ENCODE peak calls at places on chromosomes 13 and 19, in eight cellular contexts. C is right cardiac atrium; O is tibial nerve; A is CD4-positive, CD25-positive, alpha-beta regulatory T cell; Y is left ventricle myocardium inferior; I is thoracic aorta; L is cardiac muscle cell; W is small intestine. H is an unnamed sample.

GRCh38 chr19:16821081-16821480 is 8.1 kb upstream of the SIN3B start:
- DNase-seq in Y (no peak), L (no peak), C (no peak), I (no peak), O (no peak), W (no peak), A (no peak), H (no peak)

GRCh38 chr13:30409911-30410704 is 12.2 kb upstream of the UBE2L5 start:
- DNase-seq in O (no peak), Y (no peak), A (no peak), W (no peak), L (peak; percentile 84), C (peak; percentile 63), I (no peak), H (no peak)

GRCh38 chr13:98239156-98240076 is 62.3 kb upstream of the RNF113B start:
- DNase-seq in C (no peak), Y (no peak), L (no peak), A (no peak), O (no peak), I (no peak), W (no peak), H (no peak)

GRCh38 chr13:50101590-50101989 is 86.3 kb downstream of the KCNRG start:
- DNase-seq in O (no peak), A (no peak), C (no peak), Y (no peak), W (no peak), L (no peak), I (no peak), H (no peak)

GRCh38 chr13:42022796-42023493 is 25.5 kb upstream of the DGKH start:
- DNase-seq in L (peak; percentile 42), I (no peak), Y (no peak), A (no peak), C (no peak), O (no peak), W (no peak), H (no peak)

GRCh38 chr13:27978301-27978968 is 9.3 kb upstream of the CDX2 start:
- DNase-seq in C (no peak), I (no peak), A (no peak), O (no peak), Y (no peak), W (peak; percentile 91), L (no peak), H (no peak)

GRCh38 chr19:16180611-16181010 is 4.6 kb upstream of the FAM32A start:
- DNase-seq in L (peak; percentile 52), A (no peak), I (no peak), Y (no peak), C (no peak), W (no peak), O (no peak), H (no peak)

GRCh38 chr13:97256343-97256783 is 34.2 kb downstream of the MBNL2 start:
- DNase-seq in L (peak; percentile 95), O (no peak), A (no peak), Y (no peak), I (no peak), W (peak; percentile 78), C (no peak), H (no peak)

GRCh38 chr19:5281588-5281987 is 59.0 kb downstream of the PTPRS start:
- DNase-seq in L (peak; percentile 57), A (no peak), Y (peak; percentile 84), W (no peak), I (no peak), O (peak; percentile 78), C (peak; percentile 95), H (no peak)

GRCh38 chr13:61463027-61463426 is 47.4 kb upstream of the PCDH20 start:
- DNase-seq in O (no peak), A (no peak), I (no peak), W (no peak), Y (no peak), L (no peak), C (no peak), H (no peak)

GRCh38 chr13:96481482-96481881 is 391.6 kb downstream of the HS6ST3 start:
- DNase-seq in C (no peak), L (no peak), O (no peak), A (no peak), W (no peak), I (no peak), Y (no peak), H (no peak)

DNA sequence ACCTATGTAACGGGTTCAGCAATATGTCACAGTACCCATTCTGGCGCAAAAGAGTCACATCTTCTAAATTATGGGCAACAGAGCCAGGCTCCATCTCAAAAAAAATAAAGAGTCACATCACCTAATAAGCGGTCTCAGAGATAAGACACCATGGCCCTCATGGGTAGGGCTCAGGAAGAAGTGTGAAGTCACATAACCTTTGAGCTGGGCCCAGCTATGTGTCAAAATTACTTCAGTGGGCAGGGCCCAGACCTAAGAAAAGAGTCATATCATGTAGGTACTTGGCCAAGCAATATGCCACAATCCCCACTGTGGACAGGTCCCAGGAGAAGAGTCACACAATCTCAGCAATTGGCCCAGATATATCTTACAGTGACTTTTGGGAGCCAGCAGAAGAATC is 11.4 kb upstream of the ZNF91 start:
- DNase-seq in C (no peak), A (no peak), W (peak; percentile 85), I (no peak), L (no peak), O (no peak), Y (no peak), H (no peak)
- H3K4me3 ChIP-seq in C (no peak overlapping the region), A (no peak overlapping the region), W (no peak overlapping the region), I (no peak overlapping the region), L (no peak overlapping the region), O (no peak overlapping the region), Y (no peak overlapping the region), H (no peak overlapping the region)

GRCh38 chr13:23377603-23378002 is 55.9 kb downstream of the SACS start:
- DNase-seq in Y (no peak), C (no peak), I (no peak), A (no peak), W (no peak), O (no peak), L (no peak), H (no peak)

GRCh38 chr13:23367907-23368306 is 65.6 kb downstream of the SACS start:
- DNase-seq in A (no peak), Y (no peak), O (no peak), W (no peak), L (no peak), I (no peak), C (no peak), H (no peak)

GRCh38 chr13:23378009-23378632 is 55.4 kb downstream of the SACS start:
- DNase-seq in W (peak; percentile 25), L (peak; percentile 92), C (no peak), I (peak; percentile 66), O (no peak), Y (no peak), A (peak; percentile 89), H (peak; percentile 53)

GRCh38 chr13:23375007-23375971 is 58.2 kb downstream of the SACS start:
- DNase-seq in O (peak; percentile 97), Y (peak; percentile 98), I (peak; percentile 73), C (peak; percentile 99), W (peak; percentile 89), L (peak; percentile 98), A (peak; percentile 96), H (peak; percentile 96)

DNA sequence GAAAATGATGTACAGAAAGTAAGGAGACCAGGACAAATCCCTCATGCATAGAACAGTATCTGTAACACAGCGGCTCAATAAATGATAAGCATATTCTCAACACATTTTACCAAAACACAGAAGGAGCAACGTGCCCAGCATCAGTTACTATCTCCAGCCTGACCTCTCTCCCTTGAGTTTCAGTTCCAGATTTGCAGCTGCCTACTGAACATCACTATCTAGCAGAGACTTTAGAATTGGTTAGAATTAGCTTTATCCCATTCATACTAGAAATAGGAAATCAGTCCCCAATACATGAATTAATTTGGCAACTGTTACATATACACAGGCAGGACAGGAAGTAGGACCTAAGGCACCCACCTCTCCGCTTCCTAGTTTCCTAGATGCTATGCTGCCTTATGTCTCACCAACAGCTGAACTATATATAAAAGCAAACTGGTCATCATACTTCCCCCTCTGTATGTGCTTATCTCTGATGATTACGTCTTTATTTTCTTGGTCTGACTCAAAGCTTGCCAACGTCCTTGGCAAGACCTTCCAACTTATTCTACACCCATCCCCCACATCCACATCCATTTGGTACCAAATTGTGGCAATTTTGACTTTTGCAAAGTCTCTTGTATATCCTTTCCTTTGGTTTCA is 61.1 kb downstream of the SACS start:
- DNase-seq in W (no peak), A (no peak), I (no peak), Y (no peak), O (no peak), L (peak; percentile 78), C (no peak), H (no peak)
- H3K27ac ChIP-seq in W (no peak overlapping the region), A (no peak overlapping the region), I (no peak overlapping the region), Y (peak overlapping the region; percentile 5), O (no peak overlapping the region), L (no peak overlapping the region), C (no peak overlapping the region), H (no peak overlapping the region)

GRCh38 chr19:58548859-58549663 is 5.2 kb downstream of the TRIM28 start:
- DNase-seq in L (no peak), C (no peak), W (no peak), O (no peak), A (no peak), Y (no peak), I (no peak), H (no peak)
- H3K4me1 ChIP-seq in L (peaks cover 19% of the 10 kb centered on the region), C (peaks cover 16% of the 10 kb centered on the region), W (peaks cover 5% of the 10 kb centered on the region), O (no peaks in the 10 kb centered on the region), A (peaks cover 37% of the 10 kb centered on the region), Y (peaks cover 47% of the 10 kb centered on the region), I (peaks cover 21% of the 10 kb centered on the region), H (peaks cover 31% of the 10 kb centered on the region)

GRCh38 chr13:23610187-23610576 is 40.0 kb downstream of the TNFRSF19 start:
- DNase-seq in Y (peak; percentile 58), C (peak; percentile 79), A (no peak), I (no peak), W (no peak), O (no peak), L (no peak), H (no peak)

GRCh38 chr13:23608704-23609413 is 38.6 kb downstream of the TNFRSF19 start:
- DNase-seq in Y (peak; percentile 59), A (no peak), I (no peak), W (no peak), O (no peak), L (peak; percentile 33), C (peak; percentile 78), H (no peak)

GRCh38 chr13:23610966-23611486 is 40.8 kb downstream of the TNFRSF19 start:
- DNase-seq in L (peak; percentile 81), Y (no peak), O (no peak), W (no peak), A (no peak), I (no peak), C (no peak), H (no peak)

GRCh38 chr13:23608138-23608537 is 37.9 kb downstream of the TNFRSF19 start:
- DNase-seq in Y (no peak), W (no peak), L (no peak), A (no peak), I (no peak), O (no peak), C (no peak), H (no peak)

DNA sequence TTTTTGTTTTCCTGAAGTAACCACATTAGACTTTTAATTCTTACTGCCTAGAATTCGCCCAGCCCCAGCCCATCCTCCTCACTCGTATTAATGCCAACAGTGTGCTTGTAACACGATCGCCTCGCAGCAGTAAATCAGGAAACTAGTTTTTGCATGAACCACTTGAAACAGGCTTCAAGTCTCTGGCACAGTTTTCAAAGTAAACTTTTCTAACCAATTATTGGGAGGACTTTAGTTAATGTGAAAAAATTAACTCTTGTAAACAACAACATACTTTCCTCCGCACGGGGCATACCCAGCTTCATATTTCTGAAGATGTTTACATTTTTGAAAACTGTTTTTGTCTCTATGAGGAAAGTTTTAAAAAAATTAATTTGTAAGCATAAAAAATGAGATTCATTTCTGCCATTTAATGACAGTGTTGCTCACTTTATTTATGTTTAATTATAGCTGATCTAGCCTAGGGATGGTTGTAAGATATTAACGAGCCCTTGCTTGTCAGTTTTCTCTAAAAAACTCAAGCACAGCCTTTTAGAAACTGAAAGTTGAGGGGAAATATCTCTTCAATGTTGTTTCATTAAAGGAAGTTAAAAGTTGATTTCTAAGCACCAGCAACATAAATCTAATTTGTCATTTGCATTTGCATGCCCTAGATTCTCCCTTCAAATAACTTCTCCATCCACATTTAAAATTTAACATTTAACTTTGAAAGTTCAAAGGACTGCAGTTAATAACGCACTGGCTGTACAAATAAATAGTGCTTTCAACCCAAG is 39.4 kb downstream of the TNFRSF19 start:
- DNase-seq in Y (no peak), A (peak; percentile 34), W (no peak), O (peak; percentile 33), I (no peak), L (peak; percentile 67), C (peak; percentile 66), H (no peak)
- H3K4me3 ChIP-seq in Y (peak overlapping the region; percentile 34), A (peak overlapping the region; percentile 63), W (no peak overlapping the region), O (no peak overlapping the region), I (peak overlapping the region; percentile 48), L (no peak overlapping the region), C (peak overlapping the region; percentile 33), H (no peak overlapping the region)